ENCODE peak calls at places on chromosomes 1 and 21, in six cellular contexts. C, R, U, T, Z and H are unnamed samples.

GRCh38 chr1:50308883-50309282 is 114.4 kb downstream of the DMRTA2 start:
- DNase-seq in C (peak), R (no peak), U (peak), T (peak), Z (peak), H (no peak)

GRCh38 chr1:55531644-55532043 is 316.5 kb upstream of the USP24 start:
- DNase-seq in C (no peak), R (no peak), U (no peak), T (no peak), Z (no peak), H (no peak)

GRCh38 chr21:37073417-37074194 is 552 bp downstream of the TTC3 start:
- DNase-seq in C (peak), R (peak), U (no peak), T (no peak), Z (peak), H (no peak)

GRCh38 chr1:33985656-33986055 is 121.8 kb downstream of the HMGB4 start:
- DNase-seq in C (no peak), R (no peak), U (no peak), T (no peak), Z (no peak), H (no peak)

GRCh38 chr1:220775238-220775853 is 11.4 kb upstream of the MTARC1 start:
- DNase-seq in C (peak), R (no peak), U (no peak), T (peak), Z (no peak), H (no peak)

GRCh38 chr1:119225270-119225669 is 84.8 kb upstream of the WARS2 start:
- DNase-seq in C (no peak), R (no peak), U (no peak), T (no peak), Z (no peak), H (no peak)

GRCh38 chr1:47617381-47618221 is 179.8 kb downstream of the FOXD2 start:
- DNase-seq in C (no peak), R (no peak), U (no peak), T (no peak), Z (no peak), H (no peak)

GRCh38 chr1:201562257-201562656 is 23.3 kb downstream of the NAV1 start:
- DNase-seq in C (no peak), R (no peak), U (peak), T (no peak), Z (peak), H (peak)

GRCh38 chr1:115056395-115056798 is 26.8 kb downstream of the TSHB start:
- DNase-seq in C (no peak), R (no peak), U (no peak), T (peak), Z (peak), H (no peak)

GRCh38 chr1:209956116-209956515 is 18.1 kb downstream of the SYT14 start:
- DNase-seq in C (no peak), R (no peak), U (no peak), T (no peak), Z (no peak), H (no peak)

GRCh38 chr1:226664413-226665101 is 74.5 kb downstream of the ITPKB start:
- DNase-seq in C (no peak), R (no peak), U (no peak), T (no peak), Z (peak), H (peak)

GRCh38 chr1:107952989-107953388 is 12.0 kb downstream of the VAV3 start:
- DNase-seq in C (peak), R (no peak), U (no peak), T (no peak), Z (peak), H (no peak)

GRCh38 chr1:226639631-226640061 is 91.1 kb downstream of the STUM start:
- DNase-seq in C (no peak), R (no peak), U (no peak), T (no peak), Z (no peak), H (no peak)

GRCh38 chr1:8880068-8880676 is 1.7 kb upstream of the ENO1 start:
- DNase-seq in C (peak), R (peak), U (peak), T (peak), Z (peak), H (peak)

GRCh38 chr1:185857447-185857846 is 123.3 kb downstream of the HMCN1 start:
- DNase-seq in C (no peak), R (no peak), U (no peak), T (no peak), Z (no peak), H (no peak)

GRCh38 chr1:87334351-87335174 is 5.9 kb downstream of the LMO4 start:
- DNase-seq in C (peak), R (no peak), U (no peak), T (peak), Z (peak), H (no peak)

GRCh38 chr21:28473530-28474225 is 519.0 kb downstream of the LTN1 start:
- DNase-seq in C (no peak), R (no peak), U (no peak), T (no peak), Z (no peak), H (no peak)

GRCh38 chr1:220378571-220379302 is 106.5 kb upstream of the RAB3GAP2 start:
- DNase-seq in C (no peak), R (peak), U (no peak), T (no peak), Z (no peak), H (no peak)

GRCh38 chr1:39901486-39902120 is at the start of gene MYCL:
- DNase-seq in C (peak), R (peak), U (no peak), T (peak), Z (peak), H (no peak)
- H3K4me3 ChIP-seq in C (peak), R (peak), U (peak), T (peak), Z (peak), H (peak)

GRCh38 chr1:53470155-53470554 is 11.0 kb downstream of the DMRTB1 start:
- DNase-seq in C (no peak), R (peak), U (no peak), T (peak), Z (peak), H (peak)

GRCh38 chr1:53468374-53468773 is 9.2 kb downstream of the DMRTB1 start:
- DNase-seq in C (no peak), R (no peak), U (no peak), T (peak), Z (no peak), H (no peak)

GRCh38 chr1:53469373-53469772 is 10.2 kb downstream of the DMRTB1 start:
- DNase-seq in C (no peak), R (no peak), U (no peak), T (peak), Z (no peak), H (no peak)

GRCh38 chr1:53471000-53471399 is 11.8 kb downstream of the DMRTB1 start:
- DNase-seq in C (no peak), R (no peak), U (no peak), T (peak), Z (no peak), H (no peak)

GRCh38 chr1:53470584-53470983 is 11.4 kb downstream of the DMRTB1 start:
- DNase-seq in C (no peak), R (no peak), U (no peak), T (peak), Z (no peak), H (no peak)
- H3K4me3 ChIP-seq in C (no peak), R (no peak), U (no peak), T (no peak), Z (no peak), H (no peak)

GRCh38 chr1:117779364-117779763 is 150.1 kb downstream of the GDAP2 start:
- DNase-seq in C (no peak), R (no peak), U (no peak), T (no peak), Z (no peak), H (no peak)
- H3K4me3 ChIP-seq in C (no peak), R (no peak), U (no peak), T (no peak), Z (no peak), H (no peak)

GRCh38 chr1:64873576-64873975 is 92.8 kb downstream of the JAK1 start:
- DNase-seq in C (no peak), R (no peak), U (no peak), T (no peak), Z (no peak), H (no peak)
- H3K4me3 ChIP-seq in C (no peak), R (no peak), U (no peak), T (no peak), Z (no peak), H (no peak)

GRCh38 chr1:20366766-20367602 is 76.3 kb downstream of the VWA5B1 start:
- DNase-seq in C (no peak), R (peak), U (peak), T (peak), Z (peak), H (no peak)
- H3K4me3 ChIP-seq in C (no peak), R (no peak), U (no peak), T (peak), Z (no peak), H (peak)

DNA sequence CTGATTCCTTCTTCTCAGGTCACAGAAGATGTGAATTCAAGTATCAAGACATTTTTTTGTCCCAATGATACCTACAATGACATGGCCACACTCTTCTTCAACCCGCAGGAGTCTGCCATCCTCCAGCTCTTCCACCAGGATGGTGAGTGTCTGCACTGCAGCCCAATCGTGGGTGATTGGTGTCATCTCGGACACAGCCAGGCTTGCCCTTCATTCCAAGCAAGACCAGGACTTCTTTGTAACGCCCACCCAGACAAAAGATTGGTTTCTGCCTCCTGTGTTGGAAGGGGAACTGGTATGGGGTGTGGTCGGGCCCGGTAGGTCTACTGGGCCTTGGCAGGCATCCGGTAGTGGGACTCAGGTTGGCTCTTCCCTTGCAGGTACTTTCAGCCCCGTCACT is 14.1 kb downstream of the NPPA start:
- DNase-seq in C (no peak), R (no peak), U (no peak), T (no peak), Z (no peak), H (no peak)
- H3K4me3 ChIP-seq in C (no peak), R (no peak), U (no peak), T (no peak), Z (no peak), H (no peak)

DNA sequence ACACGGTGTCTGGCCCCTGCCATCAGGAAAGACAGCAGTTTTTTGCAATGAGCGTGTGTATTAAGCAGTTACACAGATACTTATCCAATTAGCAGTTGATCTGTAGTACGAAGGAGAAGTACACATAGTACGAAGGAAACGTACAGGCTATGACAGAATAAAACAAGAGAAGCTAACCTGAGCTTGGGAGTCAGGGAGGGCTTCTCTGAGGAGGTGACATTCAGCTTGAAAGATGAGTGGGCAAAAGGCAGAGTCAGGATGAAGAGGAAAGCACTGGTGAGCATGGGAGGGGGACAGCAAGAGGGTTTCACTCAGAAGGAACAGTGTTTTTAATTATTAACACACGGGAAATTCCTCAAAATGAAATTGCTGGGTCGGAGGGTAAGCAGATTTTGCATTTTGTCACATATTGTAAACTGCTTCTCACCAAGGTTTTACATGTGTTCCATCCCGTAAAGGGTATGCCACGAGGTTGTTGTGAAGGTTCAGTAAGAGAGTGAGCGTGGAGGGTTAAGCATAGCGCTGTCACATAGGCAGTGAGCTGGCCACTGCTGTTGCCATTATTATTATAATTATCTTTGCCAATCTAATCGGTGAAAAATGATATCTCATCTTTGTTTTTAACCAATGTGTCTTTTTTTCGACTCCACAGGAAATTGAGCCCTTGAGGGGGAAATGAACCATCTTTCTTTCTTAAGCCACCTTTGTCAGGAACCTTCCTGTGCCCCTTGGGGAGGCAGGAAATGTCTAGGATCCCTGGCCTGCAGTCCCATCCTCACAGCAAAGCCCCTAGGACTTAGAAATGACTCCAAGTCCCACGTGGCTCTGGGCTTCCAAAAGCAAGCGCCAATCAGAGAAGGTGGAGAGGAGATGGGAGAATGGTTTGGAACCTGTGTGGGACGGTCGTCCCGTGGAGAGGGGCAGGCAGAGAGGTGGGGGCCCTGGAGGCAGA is 47.3 kb upstream of the POU3F1 start:
- DNase-seq in C (no peak), R (no peak), U (no peak), T (no peak), Z (no peak), H (no peak)
- H3K4me3 ChIP-seq in C (no peak), R (no peak), U (no peak), T (no peak), Z (no peak), H (no peak)

DNA sequence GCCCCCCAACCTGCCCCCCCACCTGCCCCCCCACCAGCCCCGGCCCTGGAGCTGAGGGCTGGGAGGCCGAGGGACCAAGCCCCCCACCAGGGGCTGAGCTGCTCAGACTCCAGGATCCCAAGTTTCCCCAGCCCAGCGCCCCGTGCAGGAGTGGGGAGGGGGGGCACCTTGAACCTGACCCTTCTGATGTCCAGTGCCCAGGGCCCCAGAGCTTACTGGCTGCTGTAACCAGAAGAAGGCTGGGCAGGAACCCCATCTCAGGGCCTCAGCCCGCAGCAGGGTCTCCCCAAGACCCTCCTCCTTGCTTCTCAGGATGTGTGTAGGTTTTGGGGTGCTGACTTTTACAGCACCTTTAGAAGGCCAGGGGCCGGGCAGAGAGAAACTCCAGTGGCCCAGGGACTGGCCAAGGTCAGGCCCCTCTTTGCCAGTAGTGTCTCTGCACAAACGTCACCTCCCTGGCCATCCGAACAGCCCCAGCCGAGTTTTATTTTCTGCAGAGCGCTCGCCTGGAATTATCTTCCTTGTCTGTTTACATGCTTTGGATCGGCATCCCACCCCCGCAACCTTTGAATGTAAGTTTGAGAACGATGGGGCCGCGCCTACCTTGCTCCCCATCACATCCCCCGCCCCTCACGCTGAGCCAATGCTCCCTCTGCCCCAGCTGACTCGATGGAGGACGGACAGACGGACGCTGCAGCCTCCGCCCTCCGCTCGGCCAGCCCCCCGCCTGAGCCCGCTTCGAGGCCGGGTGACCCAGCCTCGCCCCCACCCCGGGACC is 70.1 kb upstream of the CASZ1 start:
- DNase-seq in C (peak), R (peak), U (no peak), T (peak), Z (peak), H (no peak)
- H3K4me3 ChIP-seq in C (no peak), R (peak), U (no peak), T (peak), Z (peak), H (peak)

GRCh38 chr1:235689356-235689755 is 39.8 kb upstream of the GNG4 start:
- DNase-seq in C (no peak), R (no peak), U (no peak), T (no peak), Z (no peak), H (no peak)
- H3K4me3 ChIP-seq in C (no peak), R (no peak), U (no peak), T (no peak), Z (no peak), H (no peak)